ENCODE peak calls at places on chromosomes 6 and 20, in four cellular contexts. X is endothelial cell; S is RWPE1; F is stimulated activated CD4-positive, alpha-beta T cell treated with anti-CD3 and anti-CD28 coated beads, Interleukin-15, amount 100 ng/mL, for 1 hour. R is an unnamed sample.

GRCh38 chr6:106102967-106103727 is 17.0 kb downstream of the PRDM1 start:
- DNase-seq in X (no peak), S (no peak), F (no peak), R (no peak)

GRCh38 chr6:84685983-84686584 is 78.3 kb downstream of the TBX18 start:
- DNase-seq in X (no peak), S (peak; percentile 2), F (no peak), R (peak; percentile 25)

GRCh38 chr6:3838992-3839867 is 9.9 kb upstream of the FAM50B start:
- DNase-seq in X (no peak), S (no peak), F (no peak), R (no peak)

GRCh38 chr6:14732226-14732844 is 513.5 kb upstream of the JARID2 start:
- DNase-seq in X (no peak), S (no peak), F (no peak), R (no peak)

GRCh38 chr6:2029952-2030351 is 215.5 kb downstream of the GMDS start:
- DNase-seq in X (no peak), S (no peak), F (no peak), R (no peak)

GRCh38 chr6:134464690-134465411 is 146.9 kb upstream of the SGK1 start:
- DNase-seq in X (no peak), S (peak; percentile 63), F (no peak), R (no peak)

GRCh38 chr6:23180504-23181293 is 611.3 kb downstream of the HDGFL1 start:
- DNase-seq in X (no peak), S (no peak), F (no peak), R (no peak)

GRCh38 chr6:27811383-27811782 is 100.8 kb downstream of the OR2B2 start:
- DNase-seq in X (no peak), S (no peak), F (no peak), R (no peak)

GRCh38 chr20:51027396-51027795 is 4.5 kb upstream of the KCNG1 start:
- DNase-seq in X (no peak), S (no peak), F (no peak), R (no peak)

GRCh38 chr6:170254315-170255213 is 36.3 kb downstream of the DLL1 start:
- DNase-seq in X (no peak), S (no peak), F (no peak), R (no peak)

GRCh38 chr6:40825085-40825484 is 213.9 kb downstream of the UNC5CL start:
- DNase-seq in X (no peak), S (no peak), F (no peak), R (no peak)

GRCh38 chr20:18504479-18505060 is 3.2 kb upstream of the SEC23B start:
- DNase-seq in X (no peak), S (no peak), F (no peak), R (no peak)

GRCh38 chr20:58331961-58332551 is 22.5 kb downstream of the RAB22A start:
- DNase-seq in X (no peak), S (no peak), F (no peak), R (no peak)

GRCh38 chr6:80540700-80541099 is 434.2 kb downstream of the BCKDHB start:
- DNase-seq in X (no peak), S (peak; percentile 9), F (no peak), R (no peak)

GRCh38 chr6:13048113-13048512 is 280.2 kb downstream of the TBC1D7 start:
- DNase-seq in X (no peak), S (no peak), F (no peak), R (no peak)

GRCh38 chr20:574297-574942 is 30.8 kb upstream of the CSNK2A1 start:
- DNase-seq in X (peak; percentile 62), S (no peak), F (no peak), R (no peak)

GRCh38 chr6:159913375-159913774 is 22.6 kb downstream of the MAS1 start:
- DNase-seq in X (no peak), S (no peak), F (no peak), R (no peak)

GRCh38 chr20:20267685-20268429 is 100.0 kb upstream of the INSM1 start:
- DNase-seq in X (no peak), S (no peak), F (no peak), R (no peak)

GRCh38 chr6:129753422-129753821 is 43.4 kb upstream of the ARHGAP18 start:
- DNase-seq in X (no peak), S (no peak), F (no peak), R (no peak)

GRCh38 chr20:39453890-39454289 is 491.7 kb downstream of the DHX35 start:
- DNase-seq in X (no peak), S (no peak), F (no peak), R (no peak)